ENCODE peak calls at places on chromosomes 12 and 14, in five cellular contexts. S, O, T, L and Q are unnamed samples.

GRCh38 chr12:50087995-50088394 is 2.9 kb downstream of the SMARCD1 start:
- DNase-seq in O (no peak), S (no peak), T (no peak), L (no peak), Q (no peak)

GRCh38 chr12:39533951-39534350 is 85.7 kb downstream of the ABCD2 start:
- DNase-seq in O (no peak), L (no peak), S (no peak), T (no peak), Q (no peak)

GRCh38 chr12:129276408-129277042 is 423.2 kb downstream of the GLT1D1 start:
- DNase-seq in S (no peak), L (no peak), T (no peak), O (no peak), Q (no peak)

GRCh38 chr12:106910202-106910601 is 45.5 kb upstream of the TMEM263 start:
- DNase-seq in O (no peak), S (no peak), T (no peak), L (no peak), Q (no peak)

GRCh38 chr12:64951944-64952343 is 127.5 kb downstream of the TBC1D30 start:
- DNase-seq in T (no peak), O (no peak), L (no peak), S (no peak), Q (no peak)

GRCh38 chr14:88614218-88614907 is 51.5 kb downstream of the ZC3H14 start:
- DNase-seq in S (no peak), L (no peak), T (no peak), O (no peak), Q (no peak)

GRCh38 chr14:52179151-52179790 is 88.2 kb upstream of the PTGDR start:
- DNase-seq in O (no peak), L (no peak), S (no peak), T (no peak), Q (no peak)

GRCh38 chr12:110937104-110937641 is 16.8 kb upstream of the MYL2 start:
- DNase-seq in O (peak), S (peak), L (no peak), T (peak), Q (peak)

GRCh38 chr14:58298880-58299664 is 717 bp downstream of the ARID4A start:
- DNase-seq in S (no peak), T (peak), L (peak), O (no peak), Q (no peak)

GRCh38 chr12:57152408-57153038 is 5.1 kb upstream of the LRP1-AS start:
- DNase-seq in O (no peak), L (peak), S (no peak), T (peak), Q (no peak)

GRCh38 chr14:49688701-49689030 is 652 bp upstream of the POLE2 start:
- DNase-seq in L (no peak), T (no peak), S (no peak), O (no peak), Q (no peak)

GRCh38 chr14:99862111-99862510 is 68.9 kb downstream of the EML1 start:
- DNase-seq in O (no peak), S (no peak), L (no peak), T (no peak), Q (no peak)

GRCh38 chr12:45671254-45671653 is 58.3 kb upstream of the ARID2 start:
- DNase-seq in O (no peak), T (no peak), L (no peak), S (no peak), Q (no peak)

GRCh38 chr12:129696405-129696804 is 207.4 kb downstream of the TMEM132D start:
- DNase-seq in L (no peak), T (no peak), S (no peak), O (no peak), Q (no peak)

GRCh38 chr14:94126800-94127199 is 2.6 kb downstream of the IFI27L2 start:
- DNase-seq in L (no peak), T (no peak), O (no peak), S (no peak), Q (no peak)

GRCh38 chr14:100534528-100535286 is 52.5 kb downstream of the BEGAIN start:
- DNase-seq in L (peak), T (peak), O (peak), S (no peak), Q (peak)

GRCh38 chr12:58741226-58741625 is 179.1 kb downstream of the LRIG3 start:
- DNase-seq in S (no peak), T (no peak), O (no peak), L (no peak), Q (no peak)
- H3K4me3 ChIP-seq in S (no peak), T (no peak), O (no peak), L (no peak), Q (no peak)

GRCh38 chr14:22537436-22538310 is 51.4 kb downstream of the DAD1 start:
- DNase-seq in O (no peak), T (no peak), S (no peak), L (no peak), Q (no peak)
- H3K27ac ChIP-seq in O (peak), T (peak), S (peak), L (no peak), Q (no peak)

DNA sequence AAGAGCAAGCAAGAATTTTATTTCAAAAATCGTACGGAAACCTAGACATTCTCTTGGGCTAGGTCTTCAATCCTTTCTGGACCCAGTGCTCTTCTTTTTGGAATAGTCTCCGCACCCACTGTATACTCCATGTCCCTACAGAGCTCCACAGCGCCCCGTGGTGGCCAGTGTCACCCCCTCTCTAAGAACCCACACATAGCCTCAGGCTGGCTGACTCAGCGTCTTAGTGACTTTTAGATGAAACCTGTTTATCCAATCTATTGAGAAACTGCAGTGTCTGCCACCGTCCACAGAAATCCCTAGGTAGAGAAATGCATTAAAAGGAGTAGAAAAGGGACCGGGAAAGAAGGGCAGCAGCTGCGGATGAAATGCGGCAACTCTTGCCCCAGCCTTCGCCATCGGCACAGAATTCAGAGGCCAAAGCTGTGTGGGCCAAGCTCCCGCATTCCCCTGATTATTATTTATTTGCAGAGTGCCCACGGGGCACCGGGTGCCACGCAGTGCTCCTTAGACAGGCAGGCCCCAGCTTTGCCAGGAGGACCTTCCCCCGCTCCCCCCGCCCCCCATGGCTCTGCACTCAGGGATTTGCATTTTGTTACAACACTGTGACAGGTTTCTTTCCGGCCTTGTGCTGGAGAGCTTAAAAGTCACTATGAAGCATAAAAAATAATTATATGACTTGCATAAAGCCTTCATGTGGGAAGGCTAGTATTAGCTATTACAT is 170.1 kb upstream of the FKBP4 start:
- DNase-seq in O (peak), S (peak), L (no peak), T (no peak), Q (no peak)
- TF ChIP-seq CTCF in O (peak), S (peak), L (no peak), T (no peak), Q (no peak)

DNA sequence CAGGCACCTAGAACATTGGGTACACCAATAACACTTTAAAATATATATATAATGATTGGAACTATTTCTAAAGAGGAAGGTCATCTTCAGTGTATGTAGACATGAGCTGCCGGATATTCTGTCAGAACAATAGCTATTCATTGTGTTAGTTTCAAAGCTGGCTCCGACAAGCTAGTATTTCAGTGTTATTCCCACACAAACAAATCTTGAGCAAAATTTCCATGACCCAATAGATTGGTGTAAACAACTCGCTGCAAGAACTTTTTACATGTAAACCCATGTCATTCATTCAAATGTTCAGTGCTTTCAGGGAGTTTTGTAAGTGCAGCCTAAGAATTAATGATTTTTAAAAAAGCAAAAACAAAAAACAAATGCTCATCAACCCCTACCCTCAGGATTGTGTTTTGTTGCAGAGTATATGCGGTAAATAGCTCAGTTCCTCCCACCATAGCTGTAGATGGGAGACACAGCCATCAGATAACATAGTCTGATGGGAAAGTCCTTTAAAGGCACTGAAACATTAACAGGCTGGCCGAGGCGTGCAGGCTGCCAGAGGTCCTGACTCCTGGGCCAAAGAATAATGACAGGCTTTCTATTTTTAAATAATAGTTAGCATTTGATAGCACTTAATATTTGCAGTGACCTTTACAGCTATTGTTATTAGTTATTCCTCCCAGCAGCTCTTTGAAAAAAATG is 150.3 kb upstream of the ARHGAP5 start:
- DNase-seq in O (no peak), L (no peak), T (no peak), S (no peak), Q (no peak)
- H3K4me3 ChIP-seq in O (no peak), L (no peak), T (no peak), S (no peak), Q (no peak)

GRCh38 chr14:23043749-23044148 is 1.7 kb downstream of the PSMB11 start:
- DNase-seq in T (no peak), O (no peak), L (no peak), S (no peak), Q (no peak)
- H3K27ac ChIP-seq in T (no peak), O (no peak), L (no peak), S (no peak), Q (no peak)

DNA sequence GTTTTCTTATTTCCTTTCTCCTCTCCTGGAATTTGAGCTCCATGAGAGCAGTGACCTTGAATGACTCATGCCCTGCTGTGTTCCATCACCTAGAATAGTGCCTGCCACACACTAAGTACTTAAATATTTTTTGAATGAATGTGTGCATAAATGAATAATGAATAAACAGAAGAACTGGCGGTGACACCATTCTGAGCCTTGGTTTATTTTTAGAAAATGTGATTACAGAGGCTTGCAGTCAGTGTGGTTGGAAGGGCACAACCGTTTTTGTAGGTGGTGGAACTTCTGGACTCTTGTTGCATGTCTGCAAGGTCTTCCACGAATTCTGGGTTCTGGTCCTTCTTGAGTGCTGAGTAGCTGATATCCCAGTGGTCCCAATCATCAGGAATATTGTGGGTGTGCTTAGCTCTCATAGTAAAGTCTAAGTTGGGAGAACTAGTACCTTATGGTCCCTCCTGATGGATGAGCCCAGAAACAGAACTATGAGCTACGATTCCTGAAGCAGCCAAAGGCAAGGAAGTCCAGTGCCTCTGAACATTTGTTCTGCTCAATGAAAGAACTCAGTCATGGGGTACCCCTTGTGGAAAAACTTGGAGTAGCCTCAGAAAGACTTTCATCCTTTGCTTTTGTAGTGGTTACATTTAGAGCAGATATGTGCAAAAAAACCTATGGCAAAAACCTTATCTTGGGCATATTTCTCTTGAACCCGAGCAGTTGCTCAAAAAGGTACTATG is 28.8 kb upstream of the BHLHE41 start:
- DNase-seq in T (no peak), O (no peak), L (peak), S (peak), Q (no peak)
- TF ChIP-seq CTCF in T (no peak), O (no peak), L (no peak), S (peak), Q (no peak)

GRCh38 chr12:124465473-124465872 is 101.9 kb downstream of the NCOR2 start:
- DNase-seq in O (no peak), L (no peak), T (no peak), S (no peak), Q (no peak)
- H3K4me3 ChIP-seq in O (no peak), L (no peak), T (no peak), S (no peak), Q (no peak)

DNA sequence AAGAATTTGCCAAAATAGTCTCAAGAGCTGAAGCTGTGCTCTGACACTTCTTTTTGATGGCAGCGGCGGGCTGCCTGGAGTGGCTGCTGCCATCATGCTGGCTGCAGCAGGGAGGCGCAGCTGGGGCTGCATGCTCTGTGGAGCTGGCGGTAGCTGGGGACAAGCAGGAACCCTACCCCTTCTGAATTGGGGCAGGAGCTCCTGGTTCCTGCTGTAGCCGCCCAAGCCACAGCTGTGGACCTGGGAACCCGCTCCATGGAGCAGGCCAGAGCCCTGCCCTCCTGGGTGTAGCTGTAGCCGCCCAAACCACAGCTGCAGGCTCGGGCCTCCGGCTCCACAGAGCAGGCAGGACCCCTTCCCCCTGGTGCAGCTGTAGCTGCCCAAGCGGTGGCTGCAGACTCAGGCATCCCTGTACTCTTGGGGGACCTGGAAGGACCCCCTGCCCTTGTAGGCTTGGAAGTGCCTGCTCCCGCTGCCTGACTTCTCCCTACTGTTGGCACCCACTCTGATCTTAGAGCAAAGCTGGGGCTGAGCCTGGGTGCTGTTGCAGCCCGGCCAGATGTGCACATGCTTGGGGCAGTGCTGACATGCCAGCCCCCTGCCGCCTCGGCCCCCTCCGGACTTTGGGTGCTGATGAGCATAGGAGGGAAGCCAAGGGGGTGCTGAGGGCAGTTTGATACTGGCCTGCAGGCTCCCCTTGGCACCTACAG is 33.3 kb downstream of the APAF1 start:
- DNase-seq in S (no peak), L (no peak), O (no peak), T (no peak), Q (no peak)
- H3K27ac ChIP-seq in S (no peak), L (no peak), O (no peak), T (no peak), Q (no peak)